ENCODE peak calls at places on chromosomes 13 and 19, in six cellular contexts. I, O, Z, F, L and S are unnamed samples.

GRCh38 chr19:19822148-19822429 is 539 bp upstream of the ZNF506 start:
- DNase-seq in F (no peak), L (no peak), O (peak; percentile 9), I (no peak), Z (no peak), S (peak; percentile 1)

GRCh38 chr19:54418030-54418929 is 3.0 kb downstream of the TTYH1 start:
- DNase-seq in O (peak; percentile 52), F (peak; percentile 23), L (no peak), Z (no peak), I (no peak), S (no peak)

GRCh38 chr13:33869005-33869404 is 51.1 kb downstream of the RFC3 start:
- DNase-seq in I (no peak), F (no peak), L (no peak), Z (no peak), O (no peak), S (no peak)

GRCh38 chr19:1166872-1167573 is 7.0 kb downstream of the SBNO2 start:
- DNase-seq in F (no peak), O (no peak), I (no peak), Z (no peak), L (no peak), S (no peak)

GRCh38 chr19:12723383-12723642 is 419 bp downstream of the TNPO2 start:
- DNase-seq in Z (no peak), I (no peak), L (no peak), O (peak; percentile 19), F (no peak), S (peak; percentile 14)

GRCh38 chr13:111344471-111345191 is 24.2 kb downstream of the TEX29 start:
- DNase-seq in O (peak; percentile 71), Z (no peak), L (no peak), F (peak; percentile 77), I (no peak), S (peak; percentile 27)

GRCh38 chr19:48170817-48171347 is 402 bp downstream of the ZSWIM9 start:
- DNase-seq in F (no peak), Z (no peak), I (no peak), L (no peak), O (peak; percentile 9), S (no peak)

GRCh38 chr19:28292822-28293500 is 920.0 kb downstream of the UQCRFS1 start:
- DNase-seq in I (no peak), F (no peak), L (no peak), O (no peak), Z (no peak), S (no peak)

GRCh38 chr13:94176576-94176975 is 302.9 kb downstream of the DCT start:
- DNase-seq in F (peak; percentile 78), L (no peak), O (peak; percentile 57), I (no peak), Z (no peak), S (peak; percentile 75)

GRCh38 chr13:104086205-104086604 is 1020.0 kb upstream of the SLC10A2 start:
- DNase-seq in Z (no peak), I (no peak), L (no peak), F (peak; percentile 38), O (no peak), S (no peak)

GRCh38 chr13:48944221-48944620 is 31.5 kb upstream of the FNDC3A start:
- DNase-seq in O (no peak), Z (no peak), L (no peak), I (no peak), F (no peak), S (peak; percentile 52)

GRCh38 chr13:25463496-25463895 is 91.7 kb downstream of the ATP8A2 start:
- DNase-seq in L (no peak), O (peak; percentile 43), Z (no peak), I (no peak), F (peak; percentile 10), S (no peak)

GRCh38 chr13:19587635-19588300 is 26.4 kb upstream of the TPTE2 start:
- DNase-seq in I (peak; percentile 23), O (peak; percentile 78), L (no peak), F (peak; percentile 69), Z (peak; percentile 12), S (peak; percentile 57)

GRCh38 chr19:38706792-38707511 is 37.3 kb downstream of the CAPN12 start:
- DNase-seq in L (no peak), F (no peak), I (no peak), O (no peak), Z (no peak), S (no peak)

GRCh38 chr13:94093652-94094310 is 385.7 kb downstream of the DCT start:
- DNase-seq in O (no peak), I (no peak), L (no peak), Z (no peak), F (peak; percentile 59), S (peak; percentile 73)

GRCh38 chr19:41741244-41741554 is 14.1 kb upstream of the CEACAM6 start:
- DNase-seq in F (no peak), O (no peak), L (no peak), Z (no peak), I (no peak), S (no peak)

GRCh38 chr13:23984541-23984940 is 87.2 kb upstream of the C1QTNF9B start:
- DNase-seq in I (no peak), Z (no peak), O (peak; percentile 13), L (no peak), F (no peak), S (no peak)

GRCh38 chr19:17863520-17864182 is 3.9 kb downstream of the RPL18A start:
- DNase-seq in L (no peak), Z (no peak), O (no peak), F (no peak), I (no peak), S (no peak)

DNA sequence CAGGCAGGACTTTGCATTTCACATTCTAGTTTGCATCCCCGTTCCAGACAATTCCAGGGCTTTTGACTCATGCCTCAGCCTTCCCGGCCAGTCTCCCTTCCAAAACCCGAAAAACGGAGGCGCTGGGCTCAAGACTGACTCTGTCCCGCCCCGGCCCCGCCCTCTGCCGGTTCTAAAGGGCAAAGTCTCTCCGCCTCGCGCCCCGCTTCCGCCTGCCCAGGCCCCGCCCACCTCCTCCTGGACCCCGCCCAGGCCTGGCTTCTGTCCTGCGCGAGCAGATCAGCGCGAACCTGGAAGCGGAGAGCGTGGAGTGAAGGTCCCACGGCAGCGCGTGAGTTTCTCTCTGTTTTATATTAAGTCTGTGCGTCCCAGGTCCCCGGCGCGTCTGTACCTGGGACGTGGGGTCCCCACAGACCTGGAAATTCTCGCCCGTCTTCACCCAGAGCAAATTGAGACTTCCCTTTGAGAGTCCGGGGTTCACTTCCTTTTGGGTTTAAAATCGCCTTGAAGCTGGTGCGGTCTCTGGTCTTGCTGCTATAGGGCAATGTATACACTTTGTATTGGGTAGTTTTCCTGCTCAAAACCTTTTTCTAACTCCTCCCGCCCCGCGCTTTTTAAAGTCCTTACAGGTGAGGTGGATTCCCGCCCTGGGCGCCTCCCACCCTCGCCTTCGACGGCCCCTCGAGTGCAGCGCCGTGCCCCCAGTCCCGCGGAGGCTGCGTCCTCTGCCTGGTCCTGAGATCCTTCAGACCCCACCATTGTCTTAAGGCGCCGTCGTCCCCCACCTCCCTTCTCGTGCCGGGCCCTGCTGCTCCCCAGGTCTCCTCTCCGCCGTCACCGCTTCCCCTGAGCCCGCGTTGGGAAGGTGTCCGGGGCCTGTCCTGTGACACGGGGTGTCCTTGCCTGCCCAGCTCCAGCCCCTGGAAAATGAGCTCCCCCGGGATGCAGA is 31.2 kb downstream of the ZNF701 start:
- DNase-seq in I (peak; percentile 91), Z (peak; percentile 94), F (peak; percentile 91), L (peak; percentile 97), O (peak; percentile 85), S (peak; percentile 86)
- TF ChIP-seq CTCF in I (peak; percentile 27), Z (peak; percentile 68), F (peak; percentile 39), L (peak; percentile 45), O (peak; percentile 51), S (peak; percentile 10)

DNA sequence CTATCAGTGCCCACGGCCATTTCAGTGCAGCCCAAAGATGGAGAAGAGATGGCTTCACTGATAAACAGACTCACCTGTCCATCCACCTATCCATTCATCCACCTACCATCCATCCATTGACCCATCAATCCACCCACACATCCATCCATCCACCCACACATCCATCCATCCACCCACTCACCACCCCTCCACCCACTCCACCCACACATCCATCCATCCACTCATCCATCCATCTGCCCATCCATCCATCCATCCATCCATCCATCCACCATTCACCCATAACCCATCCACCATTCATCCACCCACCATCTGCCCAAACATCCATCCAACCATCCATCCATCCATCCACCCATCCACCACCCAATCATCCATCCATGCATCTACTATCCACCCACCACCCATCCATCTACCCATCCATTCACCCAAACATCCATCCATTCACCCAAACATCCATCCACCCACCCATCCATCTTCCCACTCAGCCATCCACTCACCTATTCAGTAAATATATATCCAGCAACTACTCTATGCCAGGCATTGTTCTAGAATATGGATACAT is 31.6 kb upstream of the ZNRF4 start:
- DNase-seq in Z (no peak), O (no peak), L (no peak), F (no peak), I (no peak), S (no peak)
- H3K4me3 ChIP-seq in Z (no peak overlapping the region), O (no peak overlapping the region), L (no peak overlapping the region), F (no peak overlapping the region), I (no peak overlapping the region), S (no peak overlapping the region)

DNA sequence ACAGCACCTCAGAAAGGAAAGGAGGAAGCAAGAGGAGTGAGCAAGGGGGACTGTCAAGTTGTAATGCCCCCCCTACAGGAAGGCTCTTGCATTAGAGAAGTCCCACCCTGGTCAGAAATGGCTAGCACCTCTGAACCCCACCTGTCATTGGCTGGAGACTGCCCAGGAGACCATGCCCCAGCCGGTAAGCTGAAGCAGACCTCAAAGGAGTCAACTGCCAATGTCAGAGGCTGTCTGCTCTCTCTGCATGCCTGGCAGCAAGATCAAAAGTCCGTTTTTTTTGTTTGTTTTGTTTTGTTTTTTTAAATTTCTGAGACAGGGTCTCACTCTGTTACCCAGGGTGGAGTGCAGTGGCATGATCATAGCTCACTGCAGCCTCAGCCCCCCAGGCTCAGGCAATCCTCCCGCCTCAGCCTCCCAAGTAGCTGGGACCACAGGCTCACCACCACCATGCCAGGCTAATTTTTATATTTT is 8.1 kb upstream of the BCL3 start:
- DNase-seq in L (no peak), Z (no peak), O (no peak), I (no peak), F (no peak), S (no peak)
- TF ChIP-seq CTCF in L (no peak), Z (no peak), O (peak; percentile 42), I (no peak), F (peak; percentile 17), S (peak; percentile 5)

DNA sequence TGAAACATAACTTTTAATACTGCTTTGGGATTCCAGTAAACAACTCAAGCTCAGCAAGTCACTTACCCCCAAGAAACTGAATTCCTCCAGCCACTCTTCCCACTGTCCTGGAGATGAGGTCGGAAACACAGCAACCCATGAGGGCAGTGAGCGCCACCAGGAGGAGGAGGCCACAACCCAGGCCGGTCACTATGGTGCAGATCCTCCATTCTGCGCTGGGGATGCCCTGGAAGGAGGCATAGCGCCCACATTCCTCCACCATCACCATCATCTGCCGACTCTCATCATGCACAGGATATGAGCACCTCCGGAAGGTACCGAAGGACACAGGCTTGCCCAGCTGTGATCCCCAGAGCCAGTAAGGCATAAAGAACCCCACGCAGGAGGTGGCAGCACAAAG is 2.2 kb downstream of the LHFPL6 start:
- DNase-seq in I (no peak), F (no peak), O (peak; percentile 56), Z (peak; percentile 73), L (peak; percentile 65), S (peak; percentile 48)
- H3K4me3 ChIP-seq in I (no peak overlapping the region), F (no peak overlapping the region), O (peak overlapping the region; percentile 82), Z (peak overlapping the region; percentile 74), L (peak overlapping the region; percentile 82), S (peak overlapping the region; percentile 85)

GRCh38 chr13:60583196-60583908 is 186.3 kb downstream of the TDRD3 start:
- DNase-seq in Z (peak; percentile 14), O (peak; percentile 84), I (no peak), F (peak; percentile 69), L (no peak), S (peak; percentile 89)
- TF ChIP-seq CTCF in Z (no peak), O (peak; percentile 42), I (no peak), F (no peak), L (no peak), S (peak; percentile 40)